ENCODE peak calls at places on chromosome 4, in ten cellular contexts. One of them, this sample, is unnamed.
A peak's percentile ranks its signal among the peaks of the same experiment; 100 is the strongest.

GRCh38 chr4:7756561-7757355 is 182.9 kb downstream of the AFAP1 start:
- DNase-seq in fibroblast of pulmonary artery: no peak
- DNase-seq in D341Med: no peak
- DNase-seq in A549: no peak
- DNase-seq in activated CD8-positive, alpha-beta T cell treated with anti-CD3 and anti-CD28 coated beads for 36 hours: peak; percentile 7
- DNase-seq in mesendoderm: no peak
- DNase-seq in activated CD8-positive, alpha-beta memory T cell treated with anti-CD3 and anti-CD28 coated beads for 48 hours: no peak
- DNase-seq in NCI-H1105: no peak
- DNase-seq in T-helper 2 cell: no peak
- DNase-seq in mesothelial cell of epicardium: no peak
- DNase-seq in this sample: no peak

GRCh38 chr4:184234155-184234554 is 16.5 kb upstream of the ENPP6 start:
- DNase-seq in fibroblast of pulmonary artery: no peak
- DNase-seq in D341Med: no peak
- DNase-seq in A549: no peak
- DNase-seq in activated CD8-positive, alpha-beta T cell treated with anti-CD3 and anti-CD28 coated beads for 36 hours: no peak
- DNase-seq in mesendoderm: no peak
- DNase-seq in activated CD8-positive, alpha-beta memory T cell treated with anti-CD3 and anti-CD28 coated beads for 48 hours: no peak
- DNase-seq in NCI-H1105: no peak
- DNase-seq in T-helper 2 cell: no peak
- DNase-seq in mesothelial cell of epicardium: no peak
- DNase-seq in this sample: no peak

GRCh38 chr4:128858875-128859696 is 49.6 kb downstream of the JADE1 start:
- DNase-seq in fibroblast of pulmonary artery: peak; percentile 72
- DNase-seq in D341Med: no peak
- DNase-seq in A549: no peak
- DNase-seq in activated CD8-positive, alpha-beta T cell treated with anti-CD3 and anti-CD28 coated beads for 36 hours: no peak
- DNase-seq in mesendoderm: no peak
- DNase-seq in activated CD8-positive, alpha-beta memory T cell treated with anti-CD3 and anti-CD28 coated beads for 48 hours: no peak
- DNase-seq in NCI-H1105: no peak
- DNase-seq in T-helper 2 cell: no peak
- DNase-seq in mesothelial cell of epicardium: no peak
- DNase-seq in this sample: no peak

GRCh38 chr4:131091896-131092295 is 1995.9 kb downstream of the C4orf33 start:
- DNase-seq in fibroblast of pulmonary artery: peak; percentile 59
- DNase-seq in D341Med: no peak
- DNase-seq in A549: no peak
- DNase-seq in activated CD8-positive, alpha-beta T cell treated with anti-CD3 and anti-CD28 coated beads for 36 hours: no peak
- DNase-seq in mesendoderm: peak; percentile 53
- DNase-seq in activated CD8-positive, alpha-beta memory T cell treated with anti-CD3 and anti-CD28 coated beads for 48 hours: no peak
- DNase-seq in NCI-H1105: no peak
- DNase-seq in T-helper 2 cell: no peak
- DNase-seq in mesothelial cell of epicardium: no peak
- DNase-seq in this sample: no peak

GRCh38 chr4:54215379-54216072 is 13.6 kb upstream of the PDGFRA start:
- DNase-seq in fibroblast of pulmonary artery: no peak
- DNase-seq in D341Med: no peak
- DNase-seq in A549: no peak
- DNase-seq in activated CD8-positive, alpha-beta T cell treated with anti-CD3 and anti-CD28 coated beads for 36 hours: no peak
- DNase-seq in mesendoderm: peak; percentile 93
- DNase-seq in activated CD8-positive, alpha-beta memory T cell treated with anti-CD3 and anti-CD28 coated beads for 48 hours: no peak
- DNase-seq in NCI-H1105: no peak
- DNase-seq in T-helper 2 cell: no peak
- DNase-seq in mesothelial cell of epicardium: no peak
- DNase-seq in this sample: no peak

GRCh38 chr4:164596318-164596878 is 157.5 kb upstream of the SMIM31 start:
- DNase-seq in fibroblast of pulmonary artery: no peak
- DNase-seq in D341Med: no peak
- DNase-seq in A549: no peak
- DNase-seq in activated CD8-positive, alpha-beta T cell treated with anti-CD3 and anti-CD28 coated beads for 36 hours: no peak
- DNase-seq in mesendoderm: no peak
- DNase-seq in activated CD8-positive, alpha-beta memory T cell treated with anti-CD3 and anti-CD28 coated beads for 48 hours: no peak
- DNase-seq in NCI-H1105: no peak
- DNase-seq in T-helper 2 cell: no peak
- DNase-seq in mesothelial cell of epicardium: no peak
- DNase-seq in this sample: no peak

GRCh38 chr4:24991015-24991414 is 39.7 kb downstream of the LGI2 start:
- DNase-seq in fibroblast of pulmonary artery: peak; percentile 94
- DNase-seq in D341Med: no peak
- DNase-seq in A549: no peak
- DNase-seq in activated CD8-positive, alpha-beta T cell treated with anti-CD3 and anti-CD28 coated beads for 36 hours: no peak
- DNase-seq in mesendoderm: no peak
- DNase-seq in activated CD8-positive, alpha-beta memory T cell treated with anti-CD3 and anti-CD28 coated beads for 48 hours: no peak
- DNase-seq in NCI-H1105: no peak
- DNase-seq in T-helper 2 cell: no peak
- DNase-seq in mesothelial cell of epicardium: no peak
- DNase-seq in this sample: no peak

GRCh38 chr4:111228874-111229273 is 606.0 kb upstream of the PITX2 start:
- DNase-seq in fibroblast of pulmonary artery: no peak
- DNase-seq in D341Med: no peak
- DNase-seq in A549: no peak
- DNase-seq in activated CD8-positive, alpha-beta T cell treated with anti-CD3 and anti-CD28 coated beads for 36 hours: no peak
- DNase-seq in mesendoderm: no peak
- DNase-seq in activated CD8-positive, alpha-beta memory T cell treated with anti-CD3 and anti-CD28 coated beads for 48 hours: no peak
- DNase-seq in NCI-H1105: no peak
- DNase-seq in T-helper 2 cell: no peak
- DNase-seq in mesothelial cell of epicardium: no peak
- DNase-seq in this sample: no peak

GRCh38 chr4:4296283-4296846 is 6.3 kb downstream of the ZBTB49 start:
- DNase-seq in fibroblast of pulmonary artery: no peak
- DNase-seq in D341Med: no peak
- DNase-seq in A549: no peak
- DNase-seq in activated CD8-positive, alpha-beta T cell treated with anti-CD3 and anti-CD28 coated beads for 36 hours: no peak
- DNase-seq in mesendoderm: no peak
- DNase-seq in activated CD8-positive, alpha-beta memory T cell treated with anti-CD3 and anti-CD28 coated beads for 48 hours: no peak
- DNase-seq in NCI-H1105: no peak
- DNase-seq in T-helper 2 cell: no peak
- DNase-seq in mesothelial cell of epicardium: peak; percentile 14
- DNase-seq in this sample: no peak

GRCh38 chr4:177737387-177737965 is 295.2 kb upstream of the AGA start:
- DNase-seq in fibroblast of pulmonary artery: no peak
- DNase-seq in D341Med: no peak
- DNase-seq in A549: no peak
- DNase-seq in activated CD8-positive, alpha-beta T cell treated with anti-CD3 and anti-CD28 coated beads for 36 hours: no peak
- DNase-seq in mesendoderm: no peak
- DNase-seq in activated CD8-positive, alpha-beta memory T cell treated with anti-CD3 and anti-CD28 coated beads for 48 hours: no peak
- DNase-seq in NCI-H1105: no peak
- DNase-seq in T-helper 2 cell: no peak
- DNase-seq in mesothelial cell of epicardium: no peak
- DNase-seq in this sample: no peak

GRCh38 chr4:111064342-111064993 is 441.6 kb upstream of the PITX2 start:
- DNase-seq in fibroblast of pulmonary artery: peak; percentile 14
- DNase-seq in D341Med: no peak
- DNase-seq in A549: peak; percentile 14
- DNase-seq in activated CD8-positive, alpha-beta T cell treated with anti-CD3 and anti-CD28 coated beads for 36 hours: no peak
- DNase-seq in mesendoderm: peak; percentile 78
- DNase-seq in activated CD8-positive, alpha-beta memory T cell treated with anti-CD3 and anti-CD28 coated beads for 48 hours: no peak
- DNase-seq in NCI-H1105: no peak
- DNase-seq in T-helper 2 cell: no peak
- DNase-seq in mesothelial cell of epicardium: no peak
- DNase-seq in this sample: no peak

GRCh38 chr4:39469429-39470077 is 10.7 kb downstream of the LIAS start:
- DNase-seq in fibroblast of pulmonary artery: peak; percentile 91
- DNase-seq in D341Med: peak; percentile 51
- DNase-seq in A549: peak; percentile 41
- DNase-seq in activated CD8-positive, alpha-beta T cell treated with anti-CD3 and anti-CD28 coated beads for 36 hours: peak; percentile 16
- DNase-seq in mesendoderm: peak; percentile 93
- DNase-seq in activated CD8-positive, alpha-beta memory T cell treated with anti-CD3 and anti-CD28 coated beads for 48 hours: no peak
- DNase-seq in NCI-H1105: peak; percentile 46
- DNase-seq in T-helper 2 cell: peak; percentile 26
- DNase-seq in mesothelial cell of epicardium: no peak
- DNase-seq in this sample: peak; percentile 19

GRCh38 chr4:156388826-156389225 is 435.2 kb upstream of the CTSO start:
- DNase-seq in fibroblast of pulmonary artery: peak; percentile 38
- DNase-seq in D341Med: no peak
- DNase-seq in A549: no peak
- DNase-seq in activated CD8-positive, alpha-beta T cell treated with anti-CD3 and anti-CD28 coated beads for 36 hours: no peak
- DNase-seq in mesendoderm: no peak
- DNase-seq in activated CD8-positive, alpha-beta memory T cell treated with anti-CD3 and anti-CD28 coated beads for 48 hours: no peak
- DNase-seq in NCI-H1105: no peak
- DNase-seq in T-helper 2 cell: no peak
- DNase-seq in mesothelial cell of epicardium: no peak
- DNase-seq in this sample: no peak

GRCh38 chr4:110005461-110006056 is 92.9 kb downstream of the EGF start:
- DNase-seq in fibroblast of pulmonary artery: peak; percentile 87
- DNase-seq in D341Med: peak; percentile 47
- DNase-seq in A549: peak; percentile 55
- DNase-seq in activated CD8-positive, alpha-beta T cell treated with anti-CD3 and anti-CD28 coated beads for 36 hours: no peak
- DNase-seq in mesendoderm: peak; percentile 62
- DNase-seq in activated CD8-positive, alpha-beta memory T cell treated with anti-CD3 and anti-CD28 coated beads for 48 hours: no peak
- DNase-seq in NCI-H1105: no peak
- DNase-seq in T-helper 2 cell: peak; percentile 34
- DNase-seq in mesothelial cell of epicardium: no peak
- DNase-seq in this sample: no peak

This sample was measured in stimulated activated naive CD4-positive, alpha-beta T cell.